ENCODE peak calls at places on chromosomes 13 and 19, in six cellular contexts. P is endothelial cell of umbilical vein, H is breast epithelium, X is GM12892, C is GM23338, R is upper lobe of left lung. G is an unnamed sample.

GRCh38 chr13:29038700-29039099 is 218.6 kb downstream of the MTUS2 start:
- DNase-seq in P (no peak), H (no peak), X (no peak), C (no peak), R (peak), G (no peak)

GRCh38 chr13:72970956-72971355 is 87.8 kb upstream of the KLF5 start:
- DNase-seq in P (no peak), H (no peak), X (no peak), C (no peak), R (no peak), G (no peak)

GRCh38 chr13:85441364-85441763 is 357.9 kb downstream of the SLITRK6 start:
- DNase-seq in P (no peak), H (no peak), X (no peak), C (no peak), R (no peak), G (no peak)

GRCh38 chr19:46515879-46516350 is 20.2 kb upstream of the PNMA8B start:
- DNase-seq in P (peak), H (no peak), X (no peak), C (peak), R (no peak), G (no peak)

GRCh38 chr19:31670931-31671330 is 321.7 kb upstream of the TSHZ3 start:
- DNase-seq in P (no peak), H (no peak), X (no peak), C (no peak), R (peak), G (no peak)

GRCh38 chr13:49711218-49711863 is 20.1 kb upstream of the EBPL start:
- DNase-seq in P (peak), H (no peak), X (no peak), C (no peak), R (no peak), G (no peak)

GRCh38 chr19:28908941-28909340 is 304.0 kb downstream of the UQCRFS1 start:
- DNase-seq in P (no peak), H (no peak), X (no peak), C (no peak), R (no peak), G (no peak)

GRCh38 chr13:76868451-76868850 is 17.8 kb downstream of the KCTD12 start:
- DNase-seq in P (peak), H (no peak), X (no peak), C (no peak), R (no peak), G (no peak)

GRCh38 chr19:34962281-34962944 is 1.6 kb downstream of the ZNF792 start:
- DNase-seq in P (peak), H (no peak), X (no peak), C (no peak), R (no peak), G (no peak)
- TF ChIP-seq POLR2AphosphoS5 in P (peak), H (peak), X (no peak), C (no peak), R (peak), G (no peak)

DNA sequence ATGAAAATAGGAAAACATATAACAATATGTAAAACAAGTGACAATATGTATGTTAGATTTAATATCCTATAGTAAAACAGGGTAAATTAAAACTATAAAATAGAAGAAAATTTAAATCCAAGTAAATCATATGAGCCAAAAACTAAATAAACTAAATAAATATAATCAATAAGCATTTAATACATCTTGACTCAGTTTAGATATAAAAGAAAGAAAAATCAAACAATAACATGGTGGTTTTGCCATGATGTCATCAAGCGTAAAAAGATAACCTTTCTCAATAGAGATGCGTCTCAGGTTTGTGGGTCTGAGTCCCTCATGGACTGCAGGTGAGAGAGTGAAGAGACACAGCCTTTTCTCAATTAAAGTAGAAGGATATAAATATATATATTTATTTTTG is 26.6 kb upstream of the ZNF331 start:
- DNase-seq in P (no peak), H (no peak), X (no peak), C (no peak), R (no peak), G (no peak)
- TF ChIP-seq POLR2AphosphoS5 in P (no peak), H (no peak), X (no peak), C (no peak), R (no peak), G (no peak)

DNA sequence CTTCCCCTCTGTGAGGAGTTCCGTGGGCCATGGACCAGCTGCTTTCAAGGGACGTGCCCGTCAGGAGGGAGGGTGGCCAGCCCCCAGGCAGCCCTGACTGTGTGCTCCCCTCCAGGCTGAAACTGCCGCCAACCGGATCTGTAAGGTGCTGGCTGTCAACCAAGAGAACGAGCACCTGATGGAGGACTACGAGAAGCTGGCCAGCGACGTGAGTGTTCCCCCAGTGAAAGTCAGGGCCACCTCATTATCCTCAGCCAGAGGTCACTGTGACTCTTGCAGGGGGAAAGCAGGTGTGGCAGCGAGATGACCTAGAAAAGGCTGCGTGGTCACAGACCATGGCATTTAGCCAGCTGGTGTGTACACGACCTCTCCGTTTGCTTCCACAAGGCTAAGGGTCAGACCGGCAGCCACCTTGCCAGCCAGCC is 29.9 kb downstream of the CAPN12 start:
- DNase-seq in P (no peak), H (no peak), X (no peak), C (no peak), R (no peak), G (no peak)
- TF ChIP-seq POLR2AphosphoS5 in P (no peak), H (no peak), X (no peak), C (no peak), R (no peak), G (no peak)

DNA sequence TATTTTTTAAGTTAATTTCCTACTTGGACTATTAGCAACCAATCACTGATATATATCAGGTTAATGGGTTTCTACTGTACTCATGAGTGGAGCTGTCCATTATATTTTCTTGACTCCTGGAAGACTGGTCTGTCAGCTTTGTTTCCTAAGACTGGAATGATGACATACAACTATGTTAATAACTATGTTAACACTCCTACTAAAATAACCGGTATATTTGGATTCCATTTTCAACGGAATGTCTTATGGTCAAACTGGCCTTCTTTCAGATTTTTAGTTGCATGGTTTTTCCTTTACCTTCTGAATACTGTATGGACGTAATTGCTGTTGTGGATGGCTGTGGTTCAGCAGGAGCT is 45.8 kb upstream of the GPI start:
- DNase-seq in P (no peak), H (no peak), X (no peak), C (no peak), R (no peak), G (no peak)
- TF ChIP-seq POLR2AphosphoS5 in P (no peak), H (no peak), X (no peak), C (no peak), R (no peak), G (no peak)

GRCh38 chr19:12736854-12737665 is at the start of gene GET3:
- DNase-seq in P (peak), H (peak), X (peak), C (peak), R (peak), G (peak)
- TF ChIP-seq POLR2AphosphoS5 in P (peak), H (peak), X (peak), C (peak), R (peak), G (peak)